ENCODE peak calls at places on chromosomes 16 and 17, in seven cellular contexts. One of them, this sample, is unnamed.
A peak's percentile ranks its signal among the peaks of the same experiment; 100 is the strongest.

GRCh38 chr17:3925684-3926537 is 9.6 kb upstream of the P2RX1 start:
- DNase-seq in omental fat pad: no peak
- DNase-seq in iris pigment epithelial cell: no peak
- DNase-seq in mammary epithelial cell: no peak
- DNase-seq in neuronal stem cell: no peak
- DNase-seq in stimulated activated effector memory CD8-positive, alpha-beta T cell treated with anti-CD3 and anti-CD28 coated beads, Interleukin-12 subunit alpha, Interleukin-12 subunit beta, amount 100 ng/mL, for 72 hours: no peak
- DNase-seq in glutamatergic neuron: no peak
- DNase-seq in this sample: no peak

GRCh38 chr16:11135167-11135973 is 120.6 kb downstream of the SOCS1 start:
- DNase-seq in glutamatergic neuron: no peak
- DNase-seq in omental fat pad: no peak
- DNase-seq in stimulated activated effector memory CD8-positive, alpha-beta T cell treated with anti-CD3 and anti-CD28 coated beads, Interleukin-12 subunit alpha, Interleukin-12 subunit beta, amount 100 ng/mL, for 72 hours: no peak
- DNase-seq in iris pigment epithelial cell: no peak
- DNase-seq in mammary epithelial cell: peak; percentile 61
- DNase-seq in neuronal stem cell: no peak
- DNase-seq in this sample: no peak

GRCh38 chr17:74371653-74372147 is 4.4 kb downstream of the GPR142 start:
- DNase-seq in omental fat pad: no peak
- DNase-seq in mammary epithelial cell: no peak
- DNase-seq in stimulated activated effector memory CD8-positive, alpha-beta T cell treated with anti-CD3 and anti-CD28 coated beads, Interleukin-12 subunit alpha, Interleukin-12 subunit beta, amount 100 ng/mL, for 72 hours: no peak
- DNase-seq in neuronal stem cell: no peak
- DNase-seq in glutamatergic neuron: no peak
- DNase-seq in iris pigment epithelial cell: no peak
- DNase-seq in this sample: no peak

GRCh38 chr16:14436410-14436955 is 193.6 kb downstream of the PARN start:
- DNase-seq in mammary epithelial cell: no peak
- DNase-seq in omental fat pad: no peak
- DNase-seq in iris pigment epithelial cell: no peak
- DNase-seq in neuronal stem cell: no peak
- DNase-seq in glutamatergic neuron: no peak
- DNase-seq in stimulated activated effector memory CD8-positive, alpha-beta T cell treated with anti-CD3 and anti-CD28 coated beads, Interleukin-12 subunit alpha, Interleukin-12 subunit beta, amount 100 ng/mL, for 72 hours: no peak
- DNase-seq in this sample: no peak

GRCh38 chr17:72383053-72383847 is 262.4 kb downstream of the SOX9 start:
- DNase-seq in omental fat pad: no peak
- DNase-seq in glutamatergic neuron: peak; percentile 42
- DNase-seq in stimulated activated effector memory CD8-positive, alpha-beta T cell treated with anti-CD3 and anti-CD28 coated beads, Interleukin-12 subunit alpha, Interleukin-12 subunit beta, amount 100 ng/mL, for 72 hours: no peak
- DNase-seq in neuronal stem cell: no peak
- DNase-seq in iris pigment epithelial cell: no peak
- DNase-seq in mammary epithelial cell: no peak
- DNase-seq in this sample: peak; percentile 43

GRCh38 chr17:16872836-16873653 is 98.9 kb downstream of the TNFRSF13B start:
- DNase-seq in iris pigment epithelial cell: peak; percentile 11
- DNase-seq in stimulated activated effector memory CD8-positive, alpha-beta T cell treated with anti-CD3 and anti-CD28 coated beads, Interleukin-12 subunit alpha, Interleukin-12 subunit beta, amount 100 ng/mL, for 72 hours: peak; percentile 29
- DNase-seq in mammary epithelial cell: peak; percentile 8
- DNase-seq in omental fat pad: no peak
- DNase-seq in glutamatergic neuron: peak; percentile 71
- DNase-seq in neuronal stem cell: peak; percentile 35
- DNase-seq in this sample: peak; percentile 50

GRCh38 chr16:46886764-46887523 is 2.8 kb downstream of the GPT2 start:
- DNase-seq in neuronal stem cell: no peak
- DNase-seq in stimulated activated effector memory CD8-positive, alpha-beta T cell treated with anti-CD3 and anti-CD28 coated beads, Interleukin-12 subunit alpha, Interleukin-12 subunit beta, amount 100 ng/mL, for 72 hours: no peak
- DNase-seq in glutamatergic neuron: no peak
- DNase-seq in omental fat pad: no peak
- DNase-seq in mammary epithelial cell: no peak
- DNase-seq in iris pigment epithelial cell: no peak
- DNase-seq in this sample: no peak

GRCh38 chr16:14650629-14651028 is 17.9 kb downstream of the BFAR start:
- DNase-seq in omental fat pad: no peak
- DNase-seq in mammary epithelial cell: peak; percentile 75
- DNase-seq in neuronal stem cell: no peak
- DNase-seq in glutamatergic neuron: no peak
- DNase-seq in iris pigment epithelial cell: no peak
- DNase-seq in stimulated activated effector memory CD8-positive, alpha-beta T cell treated with anti-CD3 and anti-CD28 coated beads, Interleukin-12 subunit alpha, Interleukin-12 subunit beta, amount 100 ng/mL, for 72 hours: no peak
- DNase-seq in this sample: no peak

GRCh38 chr16:67458121-67458641 is 22.8 kb downstream of the ATP6V0D1 start:
- DNase-seq in mammary epithelial cell: no peak
- DNase-seq in glutamatergic neuron: no peak
- DNase-seq in neuronal stem cell: no peak
- DNase-seq in iris pigment epithelial cell: no peak
- DNase-seq in stimulated activated effector memory CD8-positive, alpha-beta T cell treated with anti-CD3 and anti-CD28 coated beads, Interleukin-12 subunit alpha, Interleukin-12 subunit beta, amount 100 ng/mL, for 72 hours: no peak
- DNase-seq in omental fat pad: no peak
- DNase-seq in this sample: no peak

GRCh38 chr17:64984776-64985521 is 65.7 kb upstream of the LRRC37A3 start:
- DNase-seq in iris pigment epithelial cell: peak; percentile 72
- DNase-seq in mammary epithelial cell: peak; percentile 50
- DNase-seq in stimulated activated effector memory CD8-positive, alpha-beta T cell treated with anti-CD3 and anti-CD28 coated beads, Interleukin-12 subunit alpha, Interleukin-12 subunit beta, amount 100 ng/mL, for 72 hours: no peak
- DNase-seq in neuronal stem cell: no peak
- DNase-seq in omental fat pad: no peak
- DNase-seq in glutamatergic neuron: no peak
- DNase-seq in this sample: no peak

GRCh38 chr16:28821874-28822519 is 802 bp upstream of the ATXN2L start:
- DNase-seq in omental fat pad: no peak
- DNase-seq in stimulated activated effector memory CD8-positive, alpha-beta T cell treated with anti-CD3 and anti-CD28 coated beads, Interleukin-12 subunit alpha, Interleukin-12 subunit beta, amount 100 ng/mL, for 72 hours: no peak
- DNase-seq in neuronal stem cell: no peak
- DNase-seq in iris pigment epithelial cell: no peak
- DNase-seq in glutamatergic neuron: no peak
- DNase-seq in mammary epithelial cell: no peak
- DNase-seq in this sample: no peak

GRCh38 chr16:72723781-72724180 is 324.1 kb downstream of the ZFHX3 start:
- DNase-seq in iris pigment epithelial cell: peak; percentile 57
- DNase-seq in neuronal stem cell: no peak
- DNase-seq in omental fat pad: no peak
- DNase-seq in glutamatergic neuron: no peak
- DNase-seq in mammary epithelial cell: peak; percentile 52
- DNase-seq in stimulated activated effector memory CD8-positive, alpha-beta T cell treated with anti-CD3 and anti-CD28 coated beads, Interleukin-12 subunit alpha, Interleukin-12 subunit beta, amount 100 ng/mL, for 72 hours: no peak
- DNase-seq in this sample: no peak

GRCh38 chr16:4272114-4272954 is 489 bp downstream of the TFAP4 start:
- DNase-seq in iris pigment epithelial cell: peak; percentile 36
- DNase-seq in mammary epithelial cell: peak; percentile 26
- DNase-seq in stimulated activated effector memory CD8-positive, alpha-beta T cell treated with anti-CD3 and anti-CD28 coated beads, Interleukin-12 subunit alpha, Interleukin-12 subunit beta, amount 100 ng/mL, for 72 hours: no peak
- DNase-seq in neuronal stem cell: peak; percentile 51
- DNase-seq in omental fat pad: no peak
- DNase-seq in glutamatergic neuron: peak; percentile 55
- DNase-seq in this sample: peak; percentile 36

GRCh38 chr17:67671492-67671891 is 46.2 kb upstream of the NOL11 start:
- DNase-seq in glutamatergic neuron: no peak
- DNase-seq in omental fat pad: no peak
- DNase-seq in mammary epithelial cell: no peak
- DNase-seq in iris pigment epithelial cell: peak; percentile 11
- DNase-seq in neuronal stem cell: no peak
- DNase-seq in stimulated activated effector memory CD8-positive, alpha-beta T cell treated with anti-CD3 and anti-CD28 coated beads, Interleukin-12 subunit alpha, Interleukin-12 subunit beta, amount 100 ng/mL, for 72 hours: no peak
- DNase-seq in this sample: no peak

GRCh38 chr17:41835214-41835799 is 725 bp downstream of the NT5C3B start:
- DNase-seq in stimulated activated effector memory CD8-positive, alpha-beta T cell treated with anti-CD3 and anti-CD28 coated beads, Interleukin-12 subunit alpha, Interleukin-12 subunit beta, amount 100 ng/mL, for 72 hours: no peak
- DNase-seq in neuronal stem cell: no peak
- DNase-seq in iris pigment epithelial cell: no peak
- DNase-seq in glutamatergic neuron: peak; percentile 31
- DNase-seq in mammary epithelial cell: peak; percentile 5
- DNase-seq in omental fat pad: no peak
- DNase-seq in this sample: no peak

GRCh38 chr17:81302861-81303326 is 7.8 kb upstream of the SLC38A10 start:
- DNase-seq in iris pigment epithelial cell: no peak
- DNase-seq in glutamatergic neuron: no peak
- DNase-seq in omental fat pad: no peak
- DNase-seq in stimulated activated effector memory CD8-positive, alpha-beta T cell treated with anti-CD3 and anti-CD28 coated beads, Interleukin-12 subunit alpha, Interleukin-12 subunit beta, amount 100 ng/mL, for 72 hours: no peak
- DNase-seq in neuronal stem cell: no peak
- DNase-seq in mammary epithelial cell: no peak
- DNase-seq in this sample: no peak

GRCh38 chr17:79738643-79739042 is 7.9 kb downstream of the ENPP7 start:
- DNase-seq in neuronal stem cell: no peak
- DNase-seq in omental fat pad: no peak
- DNase-seq in mammary epithelial cell: no peak
- DNase-seq in stimulated activated effector memory CD8-positive, alpha-beta T cell treated with anti-CD3 and anti-CD28 coated beads, Interleukin-12 subunit alpha, Interleukin-12 subunit beta, amount 100 ng/mL, for 72 hours: no peak
- DNase-seq in glutamatergic neuron: no peak
- DNase-seq in iris pigment epithelial cell: no peak
- DNase-seq in this sample: no peak

GRCh38 chr17:37643829-37644228 is 583 bp upstream of the DDX52 start:
- DNase-seq in stimulated activated effector memory CD8-positive, alpha-beta T cell treated with anti-CD3 and anti-CD28 coated beads, Interleukin-12 subunit alpha, Interleukin-12 subunit beta, amount 100 ng/mL, for 72 hours: no peak
- DNase-seq in iris pigment epithelial cell: no peak
- DNase-seq in omental fat pad: no peak
- DNase-seq in neuronal stem cell: no peak
- DNase-seq in mammary epithelial cell: peak; percentile 1
- DNase-seq in glutamatergic neuron: no peak
- DNase-seq in this sample: no peak

GRCh38 chr17:5533486-5534315 is 47.3 kb downstream of the MIS12 start:
- DNase-seq in mammary epithelial cell: no peak
- DNase-seq in neuronal stem cell: no peak
- DNase-seq in iris pigment epithelial cell: peak; percentile 43
- DNase-seq in omental fat pad: no peak
- DNase-seq in glutamatergic neuron: no peak
- DNase-seq in stimulated activated effector memory CD8-positive, alpha-beta T cell treated with anti-CD3 and anti-CD28 coated beads, Interleukin-12 subunit alpha, Interleukin-12 subunit beta, amount 100 ng/mL, for 72 hours: no peak
- DNase-seq in this sample: no peak

GRCh38 chr17:2158011-2158410 is 103.1 kb downstream of the HIC1 start:
- DNase-seq in mammary epithelial cell: peak; percentile 84
- DNase-seq in stimulated activated effector memory CD8-positive, alpha-beta T cell treated with anti-CD3 and anti-CD28 coated beads, Interleukin-12 subunit alpha, Interleukin-12 subunit beta, amount 100 ng/mL, for 72 hours: no peak
- DNase-seq in glutamatergic neuron: no peak
- DNase-seq in neuronal stem cell: no peak
- DNase-seq in omental fat pad: no peak
- DNase-seq in iris pigment epithelial cell: peak; percentile 99
- DNase-seq in this sample: no peak

GRCh38 chr17:8417806-8418205 is 17.9 kb upstream of the NDEL1 start:
- DNase-seq in omental fat pad: no peak
- DNase-seq in stimulated activated effector memory CD8-positive, alpha-beta T cell treated with anti-CD3 and anti-CD28 coated beads, Interleukin-12 subunit alpha, Interleukin-12 subunit beta, amount 100 ng/mL, for 72 hours: no peak
- DNase-seq in iris pigment epithelial cell: no peak
- DNase-seq in neuronal stem cell: no peak
- DNase-seq in glutamatergic neuron: no peak
- DNase-seq in mammary epithelial cell: no peak
- DNase-seq in this sample: no peak

This sample was measured in neural crest cell.